ENCODE peak calls at places on chromosomes 13 and 19, in eight cellular contexts. One of them, this sample, is unnamed.

GRCh38 chr19:38592940-38593339 is 24.8 kb downstream of the MAP4K1 start:
- DNase-seq in nephron progenitor cell: no peak
- DNase-seq in AG04450: no peak
- DNase-seq in dorsolateral prefrontal cortex: no peak
- DNase-seq in pancreas: no peak
- DNase-seq in RWPE1: no peak
- DNase-seq in transverse colon: no peak
- DNase-seq in MCF 10A: no peak
- DNase-seq in this sample: no peak

GRCh38 chr19:327291-328024 is 17.1 kb downstream of the MIER2 start:
- DNase-seq in dorsolateral prefrontal cortex: no peak
- DNase-seq in MCF 10A: no peak
- DNase-seq in pancreas: no peak
- DNase-seq in AG04450: no peak
- DNase-seq in RWPE1: no peak
- DNase-seq in transverse colon: no peak
- DNase-seq in nephron progenitor cell: no peak
- DNase-seq in this sample: no peak

GRCh38 chr19:6773323-6773931 is 919 bp downstream of the VAV1 start:
- DNase-seq in dorsolateral prefrontal cortex: no peak
- DNase-seq in pancreas: no peak
- DNase-seq in RWPE1: no peak
- DNase-seq in nephron progenitor cell: no peak
- DNase-seq in transverse colon: peak; percentile 61
- DNase-seq in MCF 10A: no peak
- DNase-seq in AG04450: no peak
- DNase-seq in this sample: no peak

GRCh38 chr13:79810018-79810417 is 329.1 kb downstream of the NDFIP2 start:
- DNase-seq in transverse colon: no peak
- DNase-seq in pancreas: no peak
- DNase-seq in nephron progenitor cell: no peak
- DNase-seq in AG04450: no peak
- DNase-seq in MCF 10A: no peak
- DNase-seq in RWPE1: no peak
- DNase-seq in dorsolateral prefrontal cortex: no peak
- DNase-seq in this sample: no peak

GRCh38 chr19:4375164-4375619 is 25.2 kb downstream of the SH3GL1 start:
- DNase-seq in dorsolateral prefrontal cortex: peak; percentile 43
- DNase-seq in AG04450: no peak
- DNase-seq in pancreas: peak; percentile 80
- DNase-seq in nephron progenitor cell: no peak
- DNase-seq in MCF 10A: peak; percentile 80
- DNase-seq in transverse colon: peak; percentile 80
- DNase-seq in RWPE1: peak; percentile 72
- DNase-seq in this sample: no peak

GRCh38 chr13:114148521-114148855 is 16.1 kb upstream of the RASA3 start:
- DNase-seq in RWPE1: no peak
- DNase-seq in MCF 10A: no peak
- DNase-seq in transverse colon: peak; percentile 64
- DNase-seq in nephron progenitor cell: no peak
- DNase-seq in AG04450: no peak
- DNase-seq in dorsolateral prefrontal cortex: no peak
- DNase-seq in pancreas: peak; percentile 79
- DNase-seq in this sample: no peak

GRCh38 chr19:44753932-44754742 is 5.6 kb downstream of the BCL3 start:
- DNase-seq in AG04450: no peak
- DNase-seq in MCF 10A: peak; percentile 98
- DNase-seq in dorsolateral prefrontal cortex: peak; percentile 18
- DNase-seq in RWPE1: peak; percentile 88
- DNase-seq in pancreas: peak; percentile 93
- DNase-seq in nephron progenitor cell: peak; percentile 65
- DNase-seq in transverse colon: peak; percentile 98
- DNase-seq in this sample: no peak

GRCh38 chr13:27919299-27919933 is 384 bp upstream of the PDX1 start:
- DNase-seq in AG04450: no peak
- DNase-seq in transverse colon: no peak
- DNase-seq in MCF 10A: no peak
- DNase-seq in nephron progenitor cell: no peak
- DNase-seq in pancreas: no peak
- DNase-seq in dorsolateral prefrontal cortex: no peak
- DNase-seq in RWPE1: peak; percentile 64
- DNase-seq in this sample: no peak

GRCh38 chr13:99205621-99206220 is 5.1 kb downstream of the UBAC2 start:
- DNase-seq in transverse colon: no peak
- DNase-seq in nephron progenitor cell: no peak
- DNase-seq in MCF 10A: no peak
- DNase-seq in dorsolateral prefrontal cortex: no peak
- DNase-seq in RWPE1: no peak
- DNase-seq in AG04450: no peak
- DNase-seq in pancreas: no peak
- DNase-seq in this sample: no peak

GRCh38 chr13:91135376-91135775 is 212.1 kb upstream of the MIR17HG start:
- DNase-seq in dorsolateral prefrontal cortex: no peak
- DNase-seq in RWPE1: no peak
- DNase-seq in AG04450: no peak
- DNase-seq in transverse colon: no peak
- DNase-seq in nephron progenitor cell: no peak
- DNase-seq in MCF 10A: no peak
- DNase-seq in pancreas: no peak
- DNase-seq in this sample: no peak

GRCh38 chr13:20942938-20943518 is 40.5 kb upstream of the XPO4 start:
- DNase-seq in RWPE1: no peak
- DNase-seq in transverse colon: peak; percentile 10
- DNase-seq in AG04450: no peak
- DNase-seq in nephron progenitor cell: peak; percentile 28
- DNase-seq in MCF 10A: no peak
- DNase-seq in pancreas: no peak
- DNase-seq in dorsolateral prefrontal cortex: no peak
- DNase-seq in this sample: no peak

GRCh38 chr13:21434588-21434987 is 24.5 kb downstream of the ZDHHC20 start:
- DNase-seq in MCF 10A: no peak
- DNase-seq in transverse colon: no peak
- DNase-seq in dorsolateral prefrontal cortex: no peak
- DNase-seq in pancreas: no peak
- DNase-seq in AG04450: no peak
- DNase-seq in RWPE1: no peak
- DNase-seq in nephron progenitor cell: no peak
- DNase-seq in this sample: no peak

GRCh38 chr13:113818700-113819295 is 45.1 kb downstream of the GAS6 start:
- DNase-seq in dorsolateral prefrontal cortex: no peak
- DNase-seq in AG04450: no peak
- DNase-seq in pancreas: no peak
- DNase-seq in transverse colon: no peak
- DNase-seq in RWPE1: no peak
- DNase-seq in MCF 10A: no peak
- DNase-seq in nephron progenitor cell: no peak
- DNase-seq in this sample: no peak

GRCh38 chr13:109159650-109160309 is 530.4 kb downstream of the MYO16 start:
- DNase-seq in pancreas: no peak
- DNase-seq in AG04450: no peak
- DNase-seq in nephron progenitor cell: no peak
- DNase-seq in RWPE1: no peak
- DNase-seq in MCF 10A: no peak
- DNase-seq in transverse colon: no peak
- DNase-seq in dorsolateral prefrontal cortex: no peak
- DNase-seq in this sample: no peak

GRCh38 chr19:55304980-55305379 is 20.2 kb downstream of the TMEM150B start:
- DNase-seq in pancreas: no peak
- DNase-seq in RWPE1: no peak
- DNase-seq in dorsolateral prefrontal cortex: no peak
- DNase-seq in AG04450: no peak
- DNase-seq in nephron progenitor cell: no peak
- DNase-seq in MCF 10A: no peak
- DNase-seq in transverse colon: no peak
- DNase-seq in this sample: no peak

GRCh38 chr19:54470991-54471782 is 1.9 kb downstream of the CDC42EP5 start:
- DNase-seq in pancreas: peak; percentile 69
- DNase-seq in nephron progenitor cell: peak; percentile 37
- DNase-seq in RWPE1: peak; percentile 47
- DNase-seq in AG04450: no peak
- DNase-seq in dorsolateral prefrontal cortex: peak; percentile 59
- DNase-seq in transverse colon: peak; percentile 62
- DNase-seq in MCF 10A: no peak
- DNase-seq in this sample: no peak

GRCh38 chr13:40692946-40693345 is 26.5 kb upstream of the FOXO1 start:
- DNase-seq in MCF 10A: peak; percentile 21
- DNase-seq in transverse colon: no peak
- DNase-seq in dorsolateral prefrontal cortex: no peak
- DNase-seq in nephron progenitor cell: no peak
- DNase-seq in pancreas: no peak
- DNase-seq in AG04450: no peak
- DNase-seq in RWPE1: no peak
- DNase-seq in this sample: no peak

GRCh38 chr19:1388637-1389026 is 4.9 kb downstream of the NDUFS7 start:
- DNase-seq in AG04450: no peak
- DNase-seq in transverse colon: no peak
- DNase-seq in RWPE1: no peak
- DNase-seq in dorsolateral prefrontal cortex: no peak
- DNase-seq in MCF 10A: no peak
- DNase-seq in pancreas: no peak
- DNase-seq in nephron progenitor cell: no peak
- DNase-seq in this sample: no peak

GRCh38 chr13:71702253-71702652 is 164.8 kb downstream of the DACH1 start:
- DNase-seq in nephron progenitor cell: no peak
- DNase-seq in dorsolateral prefrontal cortex: no peak
- DNase-seq in MCF 10A: no peak
- DNase-seq in AG04450: no peak
- DNase-seq in transverse colon: no peak
- DNase-seq in pancreas: no peak
- DNase-seq in RWPE1: no peak
- DNase-seq in this sample: no peak

DNA sequence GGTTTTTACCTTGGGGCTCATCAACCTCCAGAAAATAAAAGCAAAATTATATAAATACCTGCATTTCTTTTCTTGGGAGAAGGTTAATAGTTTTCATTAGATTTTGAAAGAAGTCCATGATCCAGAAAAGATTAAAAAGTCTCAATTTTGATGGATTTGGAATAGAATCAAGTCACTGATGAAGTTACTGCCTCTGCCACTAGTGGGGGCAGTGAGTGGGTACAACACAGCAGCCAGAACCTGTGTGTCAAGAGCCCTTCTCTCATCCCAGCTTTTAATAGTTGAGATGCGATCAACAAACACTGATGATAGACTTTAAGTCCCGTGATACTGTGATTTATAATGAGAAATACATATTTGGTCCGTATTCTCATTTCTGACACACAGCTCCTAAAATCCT is 686.7 kb downstream of the DIAPH3 start:
- DNase-seq in nephron progenitor cell: no peak
- DNase-seq in AG04450: no peak
- DNase-seq in transverse colon: no peak
- DNase-seq in dorsolateral prefrontal cortex: no peak
- DNase-seq in RWPE1: no peak
- DNase-seq in MCF 10A: peak; percentile 11
- DNase-seq in pancreas: no peak
- DNase-seq in this sample: no peak
- TF ChIP-seq CTCF in nephron progenitor cell: no peak
- TF ChIP-seq CTCF in AG04450: peak; percentile 26
- TF ChIP-seq CTCF in transverse colon: no peak
- TF ChIP-seq CTCF in dorsolateral prefrontal cortex: no peak
- TF ChIP-seq CTCF in RWPE1: no peak
- TF ChIP-seq CTCF in MCF 10A: peak; percentile 7
- TF ChIP-seq CTCF in pancreas: no peak
- TF ChIP-seq CTCF in this sample: peak; percentile 29

GRCh38 chr19:18603255-18603957 is 3.2 kb downstream of the CRLF1 start:
- DNase-seq in RWPE1: no peak
- DNase-seq in AG04450: no peak
- DNase-seq in transverse colon: no peak
- DNase-seq in nephron progenitor cell: peak; percentile 52
- DNase-seq in pancreas: no peak
- DNase-seq in MCF 10A: no peak
- DNase-seq in dorsolateral prefrontal cortex: no peak
- DNase-seq in this sample: peak; percentile 45
- TF ChIP-seq CTCF in RWPE1: no peak
- TF ChIP-seq CTCF in AG04450: peak; percentile 34
- TF ChIP-seq CTCF in transverse colon: no peak
- TF ChIP-seq CTCF in nephron progenitor cell: peak; percentile 34
- TF ChIP-seq CTCF in pancreas: no peak
- TF ChIP-seq CTCF in MCF 10A: no peak
- TF ChIP-seq CTCF in dorsolateral prefrontal cortex: no peak
- TF ChIP-seq CTCF in this sample: peak; percentile 31

DNA sequence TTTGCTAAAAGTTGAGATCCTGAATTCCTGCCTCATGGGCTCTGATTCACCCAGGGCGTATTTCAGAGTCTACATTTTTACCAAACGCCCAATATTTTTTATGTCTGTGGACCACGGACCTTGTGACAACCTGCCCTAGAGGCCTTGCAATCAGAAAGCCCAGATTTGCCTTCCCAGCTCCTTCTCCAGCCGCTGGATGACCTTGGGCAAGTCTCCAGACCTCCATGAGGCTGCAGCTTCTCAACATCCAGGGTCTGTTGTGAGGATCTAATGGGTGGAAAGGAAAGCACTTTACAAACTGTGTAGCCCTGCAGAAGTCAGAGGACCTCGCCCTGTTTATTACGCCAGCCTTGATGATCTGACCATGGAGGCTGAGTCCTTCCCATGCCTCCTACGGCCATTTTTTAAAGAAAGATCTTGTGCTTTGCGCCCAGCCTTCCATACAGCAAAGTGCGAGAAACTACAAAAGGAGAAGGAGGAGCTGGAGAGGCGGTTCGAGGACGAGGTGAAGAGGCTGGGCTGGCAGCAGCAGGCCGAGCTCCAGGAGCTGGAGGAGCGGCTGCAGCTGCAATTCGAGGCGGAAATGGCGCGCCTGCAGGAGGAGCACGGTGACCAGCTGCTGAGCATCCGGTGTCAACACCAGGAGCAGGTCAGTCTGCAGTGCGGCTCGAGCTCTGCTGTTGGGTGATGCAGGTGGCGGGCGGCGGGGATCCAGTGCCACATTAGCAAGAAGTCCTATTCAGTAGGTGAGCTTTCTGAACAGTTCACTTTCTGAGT is 115.6 kb downstream of the SLC7A1 start:
- DNase-seq in MCF 10A: no peak
- DNase-seq in pancreas: no peak
- DNase-seq in dorsolateral prefrontal cortex: no peak
- DNase-seq in nephron progenitor cell: no peak
- DNase-seq in transverse colon: no peak
- DNase-seq in AG04450: no peak
- DNase-seq in RWPE1: no peak
- DNase-seq in this sample: no peak
- TF ChIP-seq CTCF in MCF 10A: no peak
- TF ChIP-seq CTCF in pancreas: no peak
- TF ChIP-seq CTCF in dorsolateral prefrontal cortex: no peak
- TF ChIP-seq CTCF in nephron progenitor cell: no peak
- TF ChIP-seq CTCF in transverse colon: no peak
- TF ChIP-seq CTCF in AG04450: no peak
- TF ChIP-seq CTCF in RWPE1: no peak
- TF ChIP-seq CTCF in this sample: no peak

GRCh38 chr13:62280590-62280989 is 864.9 kb upstream of the PCDH20 start:
- DNase-seq in AG04450: no peak
- DNase-seq in dorsolateral prefrontal cortex: no peak
- DNase-seq in transverse colon: no peak
- DNase-seq in MCF 10A: no peak
- DNase-seq in nephron progenitor cell: no peak
- DNase-seq in RWPE1: no peak
- DNase-seq in pancreas: no peak
- DNase-seq in this sample: no peak

DNA sequence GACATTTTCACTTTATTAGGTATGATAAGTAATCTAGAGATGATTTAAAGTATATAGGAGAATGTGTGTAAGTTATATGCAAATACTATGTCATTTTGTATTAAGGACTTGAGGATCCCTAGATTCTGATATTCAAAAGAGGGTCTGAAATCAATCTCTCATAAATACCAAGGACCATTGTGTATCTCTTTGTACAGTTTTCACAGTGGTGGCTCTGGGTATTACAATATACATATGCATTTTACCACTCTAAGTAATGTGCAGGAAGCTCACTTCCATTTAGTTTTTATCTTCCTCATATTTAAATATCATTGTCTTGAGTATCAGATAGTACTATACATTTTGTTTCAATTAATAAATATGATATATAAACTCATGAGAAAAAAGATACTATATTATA is 862.6 kb upstream of the PCDH20 start:
- DNase-seq in nephron progenitor cell: no peak
- DNase-seq in dorsolateral prefrontal cortex: no peak
- DNase-seq in AG04450: no peak
- DNase-seq in pancreas: no peak
- DNase-seq in RWPE1: no peak
- DNase-seq in MCF 10A: no peak
- DNase-seq in transverse colon: no peak
- DNase-seq in this sample: no peak
- TF ChIP-seq CTCF in nephron progenitor cell: peak; percentile 16
- TF ChIP-seq CTCF in dorsolateral prefrontal cortex: no peak
- TF ChIP-seq CTCF in AG04450: no peak
- TF ChIP-seq CTCF in pancreas: no peak
- TF ChIP-seq CTCF in RWPE1: no peak
- TF ChIP-seq CTCF in MCF 10A: no peak
- TF ChIP-seq CTCF in transverse colon: no peak
- TF ChIP-seq CTCF in this sample: peak; percentile 47